ENCODE peak calls at places on chromosomes 16 and 17, in six cellular contexts. Y, D, N, I, H and G are unnamed samples.

GRCh38 chr17:7852919-7853692 is 1.8 kb upstream of the TMEM88 start:
- DNase-seq in H (no peak), Y (no peak), N (no peak), D (no peak), I (no peak), G (no peak)

GRCh38 chr16:15524966-15525365 is 90.6 kb downstream of the BMERB1 start:
- DNase-seq in N (no peak), H (no peak), Y (no peak), D (no peak), I (no peak), G (no peak)

GRCh38 chr17:64938925-64939474 is 19.7 kb upstream of the LRRC37A3 start:
- DNase-seq in N (peak), Y (peak), I (peak), D (peak), H (peak), G (peak)

GRCh38 chr17:8563981-8564602 is 66.4 kb downstream of the MYH10 start:
- DNase-seq in Y (no peak), I (no peak), H (no peak), D (no peak), N (no peak), G (no peak)

GRCh38 chr16:72961115-72961832 is 86.7 kb downstream of the ZFHX3 start:
- DNase-seq in D (peak), H (no peak), Y (peak), N (no peak), I (no peak), G (no peak)

GRCh38 chr17:17067277-17067676 is 25.0 kb downstream of the MPRIP start:
- DNase-seq in Y (peak), H (no peak), D (no peak), I (no peak), N (no peak), G (peak)

GRCh38 chr17:66904760-66905637 is 59.5 kb upstream of the CACNG4 start:
- DNase-seq in H (no peak), D (peak), Y (peak), N (no peak), I (peak), G (peak)

GRCh38 chr17:56812971-56813388 is 20.7 kb downstream of the C17orf67 start:
- DNase-seq in I (no peak), D (peak), H (no peak), Y (no peak), N (no peak), G (no peak)

GRCh38 chr17:6492892-6493674 is 48.8 kb downstream of the PIMREG start:
- DNase-seq in H (no peak), N (no peak), D (peak), I (no peak), Y (no peak), G (no peak)

GRCh38 chr17:28796062-28796461 is 46.5 kb downstream of the FAM222B start:
- DNase-seq in D (no peak), I (no peak), H (no peak), Y (no peak), N (no peak), G (no peak)

GRCh38 chr16:76941091-76941490 is 249.9 kb upstream of the MON1B start:
- DNase-seq in D (no peak), Y (no peak), H (no peak), N (no peak), I (no peak), G (no peak)

GRCh38 chr16:70702624-70703023 is 16.8 kb upstream of the MTSS2 start:
- DNase-seq in I (no peak), H (no peak), D (no peak), Y (no peak), N (no peak), G (no peak)

GRCh38 chr17:6683081-6683684 is 30.0 kb downstream of the SLC13A5 start:
- DNase-seq in N (no peak), H (no peak), Y (no peak), I (no peak), D (no peak), G (no peak)

GRCh38 chr16:21704733-21705132 is 41.0 kb downstream of the OTOA start:
- DNase-seq in Y (no peak), N (no peak), H (no peak), I (no peak), D (peak), G (no peak)

GRCh38 chr16:23155445-23156049 is 6.3 kb upstream of the USP31 start:
- DNase-seq in I (no peak), Y (peak), H (no peak), N (no peak), D (no peak), G (peak)

GRCh38 chr17:40532520-40533253 is 31.3 kb upstream of the TNS4 start:
- DNase-seq in D (no peak), H (no peak), I (no peak), Y (no peak), N (no peak), G (peak)

GRCh38 chr17:2123467-2124251 is 68.8 kb downstream of the HIC1 start:
- DNase-seq in D (no peak), H (no peak), N (no peak), I (no peak), Y (peak), G (peak)

GRCh38 chr17:61594294-61594825 is 3.3 kb upstream of the NACA2 start:
- DNase-seq in D (no peak), I (no peak), Y (no peak), H (no peak), N (no peak), G (no peak)

GRCh38 chr16:84569382-84569987 is 48.4 kb downstream of the COTL1 start:
- DNase-seq in N (no peak), H (no peak), D (peak), I (no peak), Y (no peak), G (peak)

GRCh38 chr17:82862758-82863645 is 23.2 kb upstream of the ZNF750 start:
- DNase-seq in N (no peak), I (no peak), D (peak), H (no peak), Y (no peak), G (no peak)

GRCh38 chr16:1101573-1102332 is 5.7 kb upstream of the C1QTNF8 start:
- DNase-seq in Y (no peak), D (no peak), H (no peak), N (no peak), I (no peak), G (no peak)

GRCh38 chr16:17404903-17405691 is 65.7 kb downstream of the XYLT1 start:
- DNase-seq in N (peak), Y (peak), H (no peak), D (no peak), I (no peak), G (peak)